ENCODE peak calls at places on chromosomes 5 and 9, in four cellular contexts. One of them, this sample, is unnamed.

GRCh38 chr5:141430332-141431113 is at the start of gene PCDHGA12:
- DNase-seq in PC-3: no peak
- DNase-seq in stomach: no peak
- DNase-seq in naive thymus-derived CD4-positive, alpha-beta T cell: no peak
- DNase-seq in this sample: no peak

GRCh38 chr5:129905467-129906176 is 1.4 kb downstream of the CHSY3 start:
- DNase-seq in PC-3: no peak
- DNase-seq in stomach: no peak
- DNase-seq in naive thymus-derived CD4-positive, alpha-beta T cell: no peak
- DNase-seq in this sample: no peak

GRCh38 chr5:142000709-142001484 is 11.9 kb downstream of the GNPDA1 start:
- DNase-seq in PC-3: peak
- DNase-seq in stomach: no peak
- DNase-seq in naive thymus-derived CD4-positive, alpha-beta T cell: no peak
- DNase-seq in this sample: no peak

GRCh38 chr9:35272989-35273388 is 111.2 kb downstream of the UNC13B start:
- DNase-seq in PC-3: peak
- DNase-seq in stomach: no peak
- DNase-seq in naive thymus-derived CD4-positive, alpha-beta T cell: no peak
- DNase-seq in this sample: no peak

GRCh38 chr9:12859704-12860251 is 85.0 kb downstream of the LURAP1L start:
- DNase-seq in PC-3: peak
- DNase-seq in stomach: no peak
- DNase-seq in naive thymus-derived CD4-positive, alpha-beta T cell: no peak
- DNase-seq in this sample: no peak

GRCh38 chr9:123834218-123834906 is 95.6 kb downstream of the DENND1A start:
- DNase-seq in PC-3: no peak
- DNase-seq in stomach: no peak
- DNase-seq in naive thymus-derived CD4-positive, alpha-beta T cell: no peak
- DNase-seq in this sample: no peak

GRCh38 chr5:87169300-87169991 is 98.2 kb upstream of the RASA1 start:
- DNase-seq in PC-3: peak
- DNase-seq in stomach: no peak
- DNase-seq in naive thymus-derived CD4-positive, alpha-beta T cell: no peak
- DNase-seq in this sample: no peak

GRCh38 chr9:92384373-92384772 is 20.0 kb downstream of the OGN start:
- DNase-seq in PC-3: peak
- DNase-seq in stomach: no peak
- DNase-seq in naive thymus-derived CD4-positive, alpha-beta T cell: no peak
- DNase-seq in this sample: no peak

GRCh38 chr9:95508242-95508967 is 8.4 kb downstream of the PTCH1 start:
- DNase-seq in PC-3: no peak
- DNase-seq in stomach: no peak
- DNase-seq in naive thymus-derived CD4-positive, alpha-beta T cell: no peak
- DNase-seq in this sample: no peak

GRCh38 chr9:21027295-21027694 is 4.1 kb downstream of the HACD4 start:
- DNase-seq in PC-3: peak
- DNase-seq in stomach: no peak
- DNase-seq in naive thymus-derived CD4-positive, alpha-beta T cell: no peak
- DNase-seq in this sample: no peak

GRCh38 chr5:112533315-112533867 is 114.3 kb upstream of the EPB41L4A start:
- DNase-seq in PC-3: peak
- DNase-seq in stomach: no peak
- DNase-seq in naive thymus-derived CD4-positive, alpha-beta T cell: no peak
- DNase-seq in this sample: no peak

GRCh38 chr5:7745882-7746735 is 104.8 kb downstream of the CFAP90 start:
- DNase-seq in PC-3: peak
- DNase-seq in stomach: peak
- DNase-seq in naive thymus-derived CD4-positive, alpha-beta T cell: no peak
- DNase-seq in this sample: peak

GRCh38 chr9:100011062-100011681 is 87.6 kb downstream of the ERP44 start:
- DNase-seq in PC-3: peak
- DNase-seq in stomach: no peak
- DNase-seq in naive thymus-derived CD4-positive, alpha-beta T cell: peak
- DNase-seq in this sample: peak

GRCh38 chr5:75239681-75240080 is 3.0 kb upstream of the ANKRD31 start:
- DNase-seq in PC-3: peak
- DNase-seq in stomach: no peak
- DNase-seq in naive thymus-derived CD4-positive, alpha-beta T cell: no peak
- DNase-seq in this sample: no peak

GRCh38 chr5:143101134-143101533 is 302.4 kb downstream of the NR3C1 start:
- DNase-seq in PC-3: no peak
- DNase-seq in stomach: no peak
- DNase-seq in naive thymus-derived CD4-positive, alpha-beta T cell: no peak
- DNase-seq in this sample: no peak

GRCh38 chr9:93267091-93267541 is 83.2 kb downstream of the WNK2 start:
- DNase-seq in PC-3: no peak
- DNase-seq in stomach: peak
- DNase-seq in naive thymus-derived CD4-positive, alpha-beta T cell: no peak
- DNase-seq in this sample: no peak

GRCh38 chr9:127059648-127060365 is 62.6 kb downstream of the ANGPTL2 start:
- DNase-seq in PC-3: no peak
- DNase-seq in stomach: no peak
- DNase-seq in naive thymus-derived CD4-positive, alpha-beta T cell: no peak
- DNase-seq in this sample: no peak

GRCh38 chr5:43602456-43602817 is 543 bp upstream of the NNT start:
- DNase-seq in PC-3: peak
- DNase-seq in stomach: peak
- DNase-seq in naive thymus-derived CD4-positive, alpha-beta T cell: no peak
- DNase-seq in this sample: peak

GRCh38 chr5:107957023-107957422 is 286.3 kb upstream of the EFNA5 start:
- DNase-seq in PC-3: no peak
- DNase-seq in stomach: no peak
- DNase-seq in naive thymus-derived CD4-positive, alpha-beta T cell: no peak
- DNase-seq in this sample: no peak

GRCh38 chr9:6549106-6549505 is 96.4 kb downstream of the GLDC start:
- DNase-seq in PC-3: no peak
- DNase-seq in stomach: no peak
- DNase-seq in naive thymus-derived CD4-positive, alpha-beta T cell: no peak
- DNase-seq in this sample: no peak

GRCh38 chr9:134025606-134026541 is 593 bp downstream of the BRD3OS start:
- DNase-seq in PC-3: peak
- DNase-seq in stomach: peak
- DNase-seq in naive thymus-derived CD4-positive, alpha-beta T cell: peak
- DNase-seq in this sample: peak

GRCh38 chr9:122518226-122518625 is 715 bp upstream of the OR1J4 start:
- DNase-seq in PC-3: no peak
- DNase-seq in stomach: no peak
- DNase-seq in naive thymus-derived CD4-positive, alpha-beta T cell: no peak
- DNase-seq in this sample: no peak

GRCh38 chr5:84191296-84191695 is 193.4 kb downstream of the EDIL3 start:
- DNase-seq in PC-3: no peak
- DNase-seq in stomach: no peak
- DNase-seq in naive thymus-derived CD4-positive, alpha-beta T cell: no peak
- DNase-seq in this sample: no peak

GRCh38 chr5:132671000-132671399 is 2.8 kb upstream of the IL4 start:
- DNase-seq in PC-3: no peak
- DNase-seq in stomach: no peak
- DNase-seq in naive thymus-derived CD4-positive, alpha-beta T cell: no peak
- DNase-seq in this sample: no peak

GRCh38 chr9:20376042-20376441 is 246.3 kb downstream of the MLLT3 start:
- DNase-seq in PC-3: no peak
- DNase-seq in stomach: no peak
- DNase-seq in naive thymus-derived CD4-positive, alpha-beta T cell: no peak
- DNase-seq in this sample: no peak

DNA sequence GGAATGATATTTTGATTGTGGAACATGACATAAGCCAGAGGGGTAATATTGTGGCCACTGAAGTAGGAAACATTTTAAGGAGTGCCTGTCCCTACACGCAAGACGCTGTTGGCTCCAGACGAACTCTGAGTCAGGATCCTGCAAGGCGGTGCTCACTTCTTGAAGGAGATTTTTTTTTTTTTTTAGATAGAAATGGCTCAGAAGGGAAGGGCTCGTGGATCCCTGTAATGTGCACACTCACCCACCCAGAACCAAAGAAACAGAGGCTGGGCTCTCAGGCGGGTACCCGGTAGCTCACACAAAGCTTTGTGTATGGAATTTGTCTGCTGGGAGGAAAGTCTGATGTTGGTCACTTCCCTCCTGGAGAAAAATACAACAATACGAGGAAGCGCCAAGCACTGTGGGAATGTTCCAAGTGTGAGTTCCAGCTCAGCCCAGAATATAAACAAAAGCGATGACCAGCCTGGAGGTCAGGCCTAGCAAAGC is 25.7 kb downstream of the RAPGEF1 start:
- DNase-seq in PC-3: peak
- DNase-seq in stomach: peak
- DNase-seq in naive thymus-derived CD4-positive, alpha-beta T cell: no peak
- DNase-seq in this sample: no peak
- H3K4me3 ChIP-seq in PC-3: peak
- H3K4me3 ChIP-seq in stomach: no peak
- H3K4me3 ChIP-seq in naive thymus-derived CD4-positive, alpha-beta T cell: no peak
- H3K4me3 ChIP-seq in this sample: no peak

GRCh38 chr5:71457106-71457505 is 1.7 kb downstream of the BDP1 start:
- DNase-seq in PC-3: no peak
- DNase-seq in stomach: no peak
- DNase-seq in naive thymus-derived CD4-positive, alpha-beta T cell: no peak
- DNase-seq in this sample: no peak
- H3K4me3 ChIP-seq in PC-3: peak
- H3K4me3 ChIP-seq in stomach: peak
- H3K4me3 ChIP-seq in naive thymus-derived CD4-positive, alpha-beta T cell: no peak
- H3K4me3 ChIP-seq in this sample: peak

GRCh38 chr9:130665029-130665430 is 636 bp downstream of the PRDM12 start:
- DNase-seq in PC-3: no peak
- DNase-seq in stomach: no peak
- DNase-seq in naive thymus-derived CD4-positive, alpha-beta T cell: no peak
- DNase-seq in this sample: no peak
- H3K4me3 ChIP-seq in PC-3: peak
- H3K4me3 ChIP-seq in stomach: peak
- H3K4me3 ChIP-seq in naive thymus-derived CD4-positive, alpha-beta T cell: no peak
- H3K4me3 ChIP-seq in this sample: no peak

GRCh38 chr5:156870498-156870839 is 20.4 kb downstream of the PPP1R2B start:
- DNase-seq in PC-3: no peak
- DNase-seq in stomach: no peak
- DNase-seq in naive thymus-derived CD4-positive, alpha-beta T cell: no peak
- DNase-seq in this sample: no peak

GRCh38 chr5:156871212-156871611 is 21.1 kb downstream of the PPP1R2B start:
- DNase-seq in PC-3: no peak
- DNase-seq in stomach: no peak
- DNase-seq in naive thymus-derived CD4-positive, alpha-beta T cell: no peak
- DNase-seq in this sample: no peak

GRCh38 chr5:156865427-156865826 is 15.3 kb downstream of the PPP1R2B start:
- DNase-seq in PC-3: no peak
- DNase-seq in stomach: no peak
- DNase-seq in naive thymus-derived CD4-positive, alpha-beta T cell: no peak
- DNase-seq in this sample: no peak
- H3K4me3 ChIP-seq in PC-3: no peak
- H3K4me3 ChIP-seq in stomach: no peak
- H3K4me3 ChIP-seq in naive thymus-derived CD4-positive, alpha-beta T cell: no peak
- H3K4me3 ChIP-seq in this sample: no peak

DNA sequence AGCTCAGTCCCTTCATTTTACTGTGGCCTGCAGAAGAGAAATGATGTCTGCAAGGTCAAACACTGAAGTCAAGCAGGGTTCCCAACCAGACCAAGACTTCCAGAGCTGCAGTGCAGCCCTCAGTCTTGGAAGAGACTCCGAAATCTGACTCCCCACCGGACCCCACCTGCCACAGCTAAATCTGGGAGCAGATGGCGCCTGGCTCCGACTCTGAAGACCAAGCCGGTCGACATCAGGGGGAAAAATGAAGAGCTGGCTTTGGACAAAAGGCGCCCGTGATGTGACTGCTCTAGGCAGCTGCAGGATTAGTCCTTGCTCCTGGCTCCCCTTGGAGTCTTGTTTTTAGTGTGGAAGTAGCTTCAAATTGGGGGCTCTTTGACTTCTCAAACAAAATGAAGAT is 72.4 kb upstream of the ZNF622 start:
- DNase-seq in PC-3: no peak
- DNase-seq in stomach: no peak
- DNase-seq in naive thymus-derived CD4-positive, alpha-beta T cell: no peak
- DNase-seq in this sample: no peak
- H3K4me3 ChIP-seq in PC-3: no peak
- H3K4me3 ChIP-seq in stomach: no peak
- H3K4me3 ChIP-seq in naive thymus-derived CD4-positive, alpha-beta T cell: no peak
- H3K4me3 ChIP-seq in this sample: no peak

DNA sequence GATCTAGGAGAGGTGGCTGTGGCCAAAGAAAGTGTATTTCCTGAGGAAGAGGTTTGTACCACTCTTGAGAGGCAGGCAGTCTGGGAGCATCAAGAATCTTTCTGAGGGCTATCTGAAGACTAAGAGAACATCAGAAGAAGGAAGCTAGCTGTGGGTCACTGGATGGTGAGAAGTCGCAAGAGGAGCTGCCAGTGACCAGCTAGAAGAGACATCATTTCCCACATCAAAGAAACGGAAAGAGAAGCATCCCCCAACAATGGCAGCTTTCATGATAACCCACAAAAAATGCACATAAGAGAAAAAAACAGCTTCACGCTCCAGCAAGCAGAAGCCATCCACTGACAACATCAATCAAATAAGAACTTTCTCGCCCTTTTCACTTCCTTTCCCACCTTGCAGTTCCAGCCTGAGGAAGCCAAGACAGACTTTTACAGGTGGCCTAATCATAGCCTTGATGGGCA is 25.0 kb upstream of the CEP78 start:
- DNase-seq in PC-3: no peak
- DNase-seq in stomach: no peak
- DNase-seq in naive thymus-derived CD4-positive, alpha-beta T cell: peak
- DNase-seq in this sample: peak
- H3K4me3 ChIP-seq in PC-3: no peak
- H3K4me3 ChIP-seq in stomach: no peak
- H3K4me3 ChIP-seq in naive thymus-derived CD4-positive, alpha-beta T cell: peak
- H3K4me3 ChIP-seq in this sample: peak

This sample was measured in Jurkat, Clone E6-1.